ENCODE peak calls at places on chromosomes 2 and 18, in ten cellular contexts. P is substantia nigra, D is body of pancreas, W is sigmoid colon, U is foreskin keratinocyte, K is stomach, G is lower lobe of right lung, M is A549, O is upper lobe of right lung, X is heart right ventricle. Y is an unnamed sample.

GRCh38 chr2:237712477-237713377 is 85.3 kb downstream of the LRRFIP1 start:
- DNase-seq in P (no peak), D (no peak), W (no peak), U (no peak), K (no peak), G (no peak), M (no peak), O (no peak), X (no peak), Y (no peak)

GRCh38 chr2:45964226-45964841 is 312.9 kb downstream of the PRKCE start:
- DNase-seq in P (no peak), D (peak; percentile 56), W (peak; percentile 77), U (peak; percentile 97), K (peak; percentile 80), G (peak; percentile 63), M (peak; percentile 72), O (peak; percentile 78), X (peak; percentile 75), Y (peak; percentile 96)

GRCh38 chr18:23945416-23946079 is 69.0 kb upstream of the TTC39C start:
- DNase-seq in P (no peak), D (no peak), W (peak; percentile 35), U (no peak), K (no peak), G (no peak), M (no peak), O (no peak), X (no peak), Y (no peak)

GRCh38 chr18:56995579-56996194 is 151.2 kb upstream of the BOD1L2 start:
- DNase-seq in P (no peak), D (no peak), W (no peak), U (no peak), K (no peak), G (no peak), M (no peak), O (no peak), X (no peak), Y (no peak)

GRCh38 chr18:12679183-12679786 is 21.4 kb upstream of the SPIRE1 start:
- DNase-seq in P (no peak), D (peak; percentile 29), W (peak; percentile 83), U (no peak), K (no peak), G (peak; percentile 63), M (no peak), O (peak; percentile 73), X (peak; percentile 46), Y (no peak)

GRCh38 chr18:37252854-37253396 is 312.7 kb downstream of the CELF4 start:
- DNase-seq in P (no peak), D (peak; percentile 28), W (no peak), U (no peak), K (no peak), G (no peak), M (no peak), O (peak; percentile 15), X (no peak), Y (no peak)

GRCh38 chr2:185188656-185189055 is 549.9 kb upstream of the FSIP2 start:
- DNase-seq in P (no peak), D (no peak), W (no peak), U (no peak), K (no peak), G (no peak), M (no peak), O (no peak), X (no peak), Y (no peak)

GRCh38 chr2:158380786-158381185 is 75.8 kb downstream of the CCDC148 start:
- DNase-seq in P (no peak), D (no peak), W (no peak), U (no peak), K (no peak), G (no peak), M (no peak), O (no peak), X (no peak), Y (no peak)

GRCh38 chr2:5945707-5946106 is 253.5 kb downstream of the SOX11 start:
- DNase-seq in P (no peak), D (no peak), W (no peak), U (no peak), K (no peak), G (no peak), M (no peak), O (no peak), X (no peak), Y (no peak)

GRCh38 chr2:5940596-5941535 is 248.7 kb downstream of the SOX11 start:
- DNase-seq in P (no peak), D (no peak), W (no peak), U (no peak), K (no peak), G (no peak), M (no peak), O (no peak), X (peak; percentile 22), Y (no peak)

GRCh38 chr2:5942204-5942603 is 250.0 kb downstream of the SOX11 start:
- DNase-seq in P (no peak), D (no peak), W (no peak), U (no peak), K (no peak), G (no peak), M (no peak), O (no peak), X (no peak), Y (no peak)

GRCh38 chr2:5950736-5951135 is 258.6 kb downstream of the SOX11 start:
- DNase-seq in P (no peak), D (no peak), W (no peak), U (no peak), K (no peak), G (no peak), M (no peak), O (no peak), X (no peak), Y (no peak)

DNA sequence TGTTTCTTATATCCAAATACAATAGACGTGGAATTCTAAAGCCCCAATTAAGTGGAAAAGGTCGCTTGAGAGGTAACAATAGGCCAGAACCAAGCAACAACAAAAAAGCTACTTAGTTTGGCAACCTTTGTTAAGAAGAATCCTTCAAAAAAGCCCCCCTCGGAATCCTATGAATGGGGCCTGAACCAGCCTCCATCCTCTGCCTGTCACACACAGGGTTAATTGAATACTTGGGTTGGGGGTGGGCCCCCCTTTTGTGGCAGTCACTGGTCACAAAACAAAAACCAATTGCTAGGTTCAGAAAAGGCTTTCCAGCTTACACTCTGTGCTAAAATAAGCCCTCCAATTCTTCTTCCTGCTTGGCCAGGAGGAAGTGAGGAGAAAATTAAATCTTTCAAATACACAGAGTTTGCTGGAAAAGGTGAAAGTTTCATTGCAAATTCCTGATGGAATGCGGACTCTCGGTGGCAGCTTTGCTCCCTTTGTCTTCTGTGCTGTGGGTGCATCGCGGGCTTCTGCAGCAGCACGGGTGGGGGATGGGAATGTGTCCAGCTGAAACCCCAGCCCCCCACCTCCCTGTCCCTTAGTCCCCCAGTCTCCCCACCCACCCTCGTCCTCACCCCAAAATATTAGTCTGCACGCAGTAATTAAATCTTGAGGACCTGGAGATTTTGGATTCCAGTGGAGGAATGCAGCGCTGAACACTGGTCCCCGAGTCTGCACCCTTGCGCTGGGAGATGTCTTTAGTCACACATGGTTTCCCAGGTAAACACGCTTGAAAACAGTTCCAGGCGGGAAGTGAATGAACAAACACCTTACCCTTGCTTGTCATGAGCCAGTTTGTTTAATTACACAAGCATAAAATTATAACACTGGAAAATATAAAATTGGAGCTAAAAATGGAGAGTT is 254.3 kb downstream of the SOX11 start:
- DNase-seq in P (no peak), D (no peak), W (no peak), U (no peak), K (no peak), G (no peak), M (no peak), O (no peak), X (no peak), Y (no peak)
- H3K27ac ChIP-seq in P (no peak overlapping the region), D (no peak overlapping the region), W (no peak overlapping the region), U (no peak overlapping the region), K (no peak overlapping the region), G (no peak overlapping the region), M (no peak overlapping the region), O (no peak overlapping the region), X (no peak overlapping the region), Y (no peak overlapping the region)

GRCh38 chr18:10029711-10030110 is 115.9 kb downstream of the VAPA start:
- DNase-seq in P (no peak), D (no peak), W (no peak), U (no peak), K (no peak), G (no peak), M (no peak), O (no peak), X (no peak), Y (no peak)

GRCh38 chr18:10030816-10031541 is 117.2 kb downstream of the VAPA start:
- DNase-seq in P (no peak), D (no peak), W (no peak), U (no peak), K (no peak), G (no peak), M (no peak), O (no peak), X (no peak), Y (no peak)

GRCh38 chr18:10035306-10035991 is 121.6 kb downstream of the VAPA start:
- DNase-seq in P (no peak), D (peak; percentile 87), W (no peak), U (peak; percentile 93), K (peak; percentile 37), G (peak; percentile 78), M (no peak), O (peak; percentile 81), X (no peak), Y (peak; percentile 75)

GRCh38 chr18:10033038-10033437 is 119.2 kb downstream of the VAPA start:
- DNase-seq in P (no peak), D (peak; percentile 77), W (no peak), U (no peak), K (peak; percentile 22), G (no peak), M (no peak), O (no peak), X (no peak), Y (no peak)

DNA sequence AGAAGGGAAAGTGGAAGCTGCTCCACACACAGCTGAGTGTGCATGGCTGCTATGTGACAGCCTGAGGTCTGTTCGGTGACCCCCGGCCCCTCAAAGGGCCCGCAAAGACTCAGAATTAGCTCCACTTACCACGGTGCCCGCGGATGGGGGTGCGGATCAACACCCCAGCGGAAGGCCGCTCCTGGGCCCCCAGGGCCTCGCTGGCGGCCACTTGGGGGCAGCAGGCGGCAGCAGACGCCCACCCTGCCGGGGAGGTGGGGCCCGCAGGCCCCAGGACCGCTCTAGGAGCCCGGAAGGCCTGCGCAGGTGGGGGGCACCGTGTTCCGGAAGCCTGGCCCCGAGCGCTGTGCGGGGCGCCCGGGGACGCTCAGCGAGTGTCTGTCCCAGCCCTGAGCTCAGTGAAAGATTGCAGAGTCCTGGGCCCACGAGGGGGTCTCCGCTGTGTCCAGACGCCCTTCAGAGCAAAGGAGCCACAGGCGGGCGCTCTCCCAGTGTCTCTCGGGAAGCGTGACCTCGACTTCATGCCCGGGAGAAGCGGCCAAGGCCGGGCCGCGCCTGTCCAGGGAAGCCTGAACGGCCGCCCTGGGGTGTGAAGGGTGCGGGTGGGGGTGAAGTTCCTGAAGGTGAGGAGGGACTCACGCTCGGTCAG is 118.6 kb downstream of the VAPA start:
- DNase-seq in P (no peak), D (peak; percentile 33), W (no peak), U (no peak), K (peak; percentile 15), G (no peak), M (no peak), O (no peak), X (peak; percentile 45), Y (no peak)
- H3K27ac ChIP-seq in P (peak overlapping the region; percentile 50), D (peak overlapping the region; percentile 88), W (no peak overlapping the region), U (no peak overlapping the region), K (peak overlapping the region; percentile 55), G (peak overlapping the region; percentile 73), M (no peak overlapping the region), O (peak overlapping the region; percentile 65), X (no peak overlapping the region), Y (no peak overlapping the region)

DNA sequence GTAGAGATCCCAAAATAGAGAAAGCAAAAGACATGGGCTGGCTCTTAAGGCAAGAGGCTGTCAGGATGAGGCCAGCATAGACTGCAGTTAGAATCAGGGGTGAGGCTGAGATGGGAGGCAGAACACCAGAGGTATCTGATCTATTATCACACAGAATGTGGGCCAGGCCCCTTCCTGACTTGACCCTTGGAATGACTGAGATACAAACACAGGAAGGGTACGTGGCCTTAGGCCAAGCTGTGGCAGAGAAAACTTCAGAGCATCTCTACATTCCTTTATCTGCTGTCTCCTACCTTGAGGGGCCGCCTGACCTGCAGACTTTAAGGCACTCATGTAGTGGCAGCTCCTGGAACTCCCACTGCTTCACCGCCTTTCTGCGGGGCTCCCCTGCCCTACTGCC is 28.4 kb downstream of the TMEM17 start:
- DNase-seq in P (no peak), D (no peak), W (no peak), U (no peak), K (no peak), G (no peak), M (no peak), O (no peak), X (no peak), Y (no peak)
- H3K27ac ChIP-seq in P (no peak overlapping the region), D (peak overlapping the region; percentile 42), W (peak overlapping the region; percentile 51), U (peak overlapping the region; percentile 40), K (peak overlapping the region; percentile 62), G (peak overlapping the region; percentile 64), M (no peak overlapping the region), O (peak overlapping the region; percentile 56), X (peak overlapping the region; percentile 61), Y (peak overlapping the region; percentile 81)

DNA sequence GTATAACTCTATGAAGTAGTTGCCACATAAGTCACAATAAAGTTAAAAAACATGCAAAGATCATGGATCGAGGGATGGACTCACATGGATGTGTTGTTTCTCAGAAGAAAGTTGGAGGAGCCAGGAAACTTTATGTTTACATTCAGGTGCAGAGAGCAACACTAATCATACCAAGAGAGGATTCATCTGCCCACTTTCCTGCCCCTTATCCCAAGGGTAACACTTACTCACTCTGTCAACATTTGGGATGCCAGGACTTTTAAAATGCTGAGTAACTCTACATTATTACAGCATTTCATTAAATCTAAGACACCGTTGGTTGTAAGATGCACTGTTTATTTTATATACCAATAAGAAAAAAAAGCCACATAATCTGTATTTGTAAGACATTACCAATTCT is 170.4 kb downstream of the KCNE4 start:
- DNase-seq in P (no peak), D (no peak), W (no peak), U (peak; percentile 50), K (no peak), G (no peak), M (peak; percentile 15), O (no peak), X (no peak), Y (peak; percentile 56)
- H3K27ac ChIP-seq in P (no peak overlapping the region), D (peak overlapping the region; percentile 46), W (no peak overlapping the region), U (no peak overlapping the region), K (no peak overlapping the region), G (no peak overlapping the region), M (peak overlapping the region; percentile 43), O (no peak overlapping the region), X (no peak overlapping the region), Y (no peak overlapping the region)

Y was measured in epithelial cell of prostate.